ENCODE peak calls at places on chromosome 3, in four cellular contexts. Y, M, F and W are unnamed samples.

GRCh38 chr3:186818956-186819355 is 12.7 kb upstream of the RFC4 start:
- DNase-seq in Y (no peak), M (no peak), F (no peak), W (no peak)

GRCh38 chr3:47791193-47791855 is 9.6 kb upstream of the SMARCC1 start:
- DNase-seq in Y (no peak), M (no peak), F (no peak), W (no peak)

GRCh38 chr3:16550676-16551341 is 37.3 kb upstream of the RFTN1 start:
- DNase-seq in Y (peak; percentile 76), M (peak; percentile 81), F (peak; percentile 87), W (peak; percentile 75)

GRCh38 chr3:116161570-116162290 is 283.6 kb downstream of the LSAMP start:
- DNase-seq in Y (no peak), M (no peak), F (no peak), W (no peak)

GRCh38 chr3:179324270-179324754 is 1.5 kb downstream of the ZNF639 start:
- DNase-seq in Y (no peak), M (no peak), F (no peak), W (peak; percentile 24)

GRCh38 chr3:23002846-23003800 is 200.0 kb upstream of the UBE2E2 start:
- DNase-seq in Y (no peak), M (no peak), F (no peak), W (no peak)

GRCh38 chr3:168977696-168978374 is 685.7 kb downstream of the MECOM start:
- DNase-seq in Y (no peak), M (no peak), F (no peak), W (no peak)

GRCh38 chr3:129592362-129593150 is 13.9 kb downstream of the PLXND1 start:
- DNase-seq in Y (no peak), M (no peak), F (peak; percentile 77), W (no peak)

GRCh38 chr3:27746838-27747237 is 24.7 kb upstream of the EOMES start:
- DNase-seq in Y (no peak), M (no peak), F (no peak), W (no peak)

GRCh38 chr3:196073188-196073838 is 8.6 kb downstream of the TFRC start:
- DNase-seq in Y (peak; percentile 40), M (peak; percentile 50), F (peak; percentile 69), W (peak; percentile 75)

GRCh38 chr3:183309276-183309675 is 56.2 kb downstream of the B3GNT5 start:
- DNase-seq in Y (peak; percentile 19), M (no peak), F (no peak), W (no peak)

GRCh38 chr3:101351834-101352233 is 31.5 kb upstream of the IMPG2 start:
- DNase-seq in Y (no peak), M (no peak), F (no peak), W (no peak)

GRCh38 chr3:53223025-53223424 is 32.8 kb downstream of the TKT start:
- DNase-seq in Y (peak; percentile 20), M (no peak), F (peak; percentile 46), W (no peak)

GRCh38 chr3:30696901-30697300 is 90.5 kb downstream of the TGFBR2 start:
- DNase-seq in Y (no peak), M (no peak), F (no peak), W (no peak)

GRCh38 chr3:125061170-125061569 is 5.4 kb upstream of the HEG1 start:
- DNase-seq in Y (no peak), M (no peak), F (no peak), W (no peak)

GRCh38 chr3:22288756-22289155 is 537.7 kb upstream of the ZNF385D start:
- DNase-seq in Y (no peak), M (no peak), F (no peak), W (no peak)

GRCh38 chr3:148309390-148310035 is 388.2 kb upstream of the AGTR1 start:
- DNase-seq in Y (peak; percentile 46), M (no peak), F (peak; percentile 53), W (peak; percentile 6)

GRCh38 chr3:62379206-62379834 is 6.0 kb upstream of the FEZF2 start:
- DNase-seq in Y (no peak), M (no peak), F (peak; percentile 58), W (no peak)

GRCh38 chr3:137105277-137105977 is 147.6 kb downstream of the IL20RB start:
- DNase-seq in Y (peak; percentile 41), M (peak; percentile 19), F (no peak), W (peak; percentile 17)

GRCh38 chr3:102514241-102514640 is 79.4 kb downstream of the ZPLD1 start:
- DNase-seq in Y (no peak), M (no peak), F (no peak), W (no peak)

GRCh38 chr3:170117134-170117533 is 64.4 kb downstream of the PHC3 start:
- DNase-seq in Y (peak; percentile 5), M (no peak), F (no peak), W (no peak)

GRCh38 chr3:196803891-196804468 is 63.7 kb upstream of the SENP5 start:
- DNase-seq in Y (no peak), M (no peak), F (no peak), W (no peak)

GRCh38 chr3:42051384-42052131 is 39.6 kb upstream of the TRAK1 start:
- DNase-seq in Y (no peak), M (no peak), F (no peak), W (no peak)

GRCh38 chr3:149971403-149972075 is 844 bp upstream of the PFN2 start:
- DNase-seq in Y (peak; percentile 15), M (no peak), F (peak; percentile 85), W (peak; percentile 12)

GRCh38 chr3:107062787-107063186 is 314.5 kb upstream of the CCDC54 start:
- DNase-seq in Y (no peak), M (no peak), F (no peak), W (no peak)

GRCh38 chr3:148716657-148717056 is 19.0 kb downstream of the AGTR1 start:
- DNase-seq in Y (no peak), M (no peak), F (no peak), W (no peak)

GRCh38 chr3:20051123-20051806 is 11.0 kb downstream of the KAT2B start:
- DNase-seq in Y (no peak), M (no peak), F (no peak), W (peak; percentile 30)

GRCh38 chr3:38638354-38638753 is 11.1 kb downstream of the SCN5A start:
- DNase-seq in Y (no peak), M (no peak), F (no peak), W (no peak)

GRCh38 chr3:146218880-146219866 is 31.7 kb downstream of the PLSCR4 start:
- DNase-seq in Y (peak; percentile 6), M (no peak), F (no peak), W (peak; percentile 14)

GRCh38 chr3:188001052-188001567 is 152.8 kb upstream of the LPP start:
- DNase-seq in Y (no peak), M (no peak), F (no peak), W (no peak)

GRCh38 chr3:50516048-50516871 is 12.8 kb upstream of the CACNA2D2 start:
- DNase-seq in Y (peak; percentile 68), M (no peak), F (peak; percentile 77), W (peak; percentile 57)

GRCh38 chr3:122263058-122263457 is 62.0 kb upstream of the CSTA start:
- DNase-seq in Y (no peak), M (no peak), F (no peak), W (no peak)

GRCh38 chr3:75951941-75952340 is 166.6 kb upstream of the ZNF717 start:
- DNase-seq in Y (no peak), M (no peak), F (no peak), W (no peak)

GRCh38 chr3:35215525-35216500 is 423.5 kb upstream of the ARPP21 start:
- DNase-seq in Y (no peak), M (no peak), F (no peak), W (no peak)

GRCh38 chr3:176967525-176967924 is 229.8 kb downstream of the TBL1XR1 start:
- DNase-seq in Y (no peak), M (no peak), F (no peak), W (no peak)

GRCh38 chr3:184910664-184911063 is 98.7 kb downstream of the VPS8 start:
- DNase-seq in Y (no peak), M (no peak), F (no peak), W (no peak)

GRCh38 chr3:25427155-25428002 is 684 bp upstream of the RARB start:
- DNase-seq in Y (peak; percentile 42), M (no peak), F (no peak), W (no peak)

GRCh38 chr3:155553800-155554199 is 191.1 kb downstream of the PLCH1 start:
- DNase-seq in Y (peak; percentile 9), M (no peak), F (no peak), W (no peak)

GRCh38 chr3:148883163-148883562 is 18.1 kb downstream of the CPA3 start:
- DNase-seq in Y (no peak), M (no peak), F (no peak), W (no peak)

GRCh38 chr3:175743733-175744400 is 884.7 kb downstream of the NAALADL2 start:
- DNase-seq in Y (no peak), M (no peak), F (no peak), W (no peak)
- TF ChIP-seq HDAC2 in Y (no peak), M (no peak), F (no peak), W (no peak)

GRCh38 chr3:128072454-128073184 is 20.4 kb downstream of the SEC61A1 start:
- DNase-seq in Y (no peak), M (no peak), F (no peak), W (no peak)

GRCh38 chr3:128069271-128069670 is 17.0 kb downstream of the SEC61A1 start:
- DNase-seq in Y (no peak), M (no peak), F (no peak), W (no peak)

GRCh38 chr3:128073185-128073725 is 21.0 kb downstream of the SEC61A1 start:
- DNase-seq in Y (no peak), M (no peak), F (no peak), W (no peak)

GRCh38 chr3:128071771-128072453 is 19.7 kb downstream of the SEC61A1 start:
- DNase-seq in Y (no peak), M (no peak), F (no peak), W (no peak)

GRCh38 chr3:128070898-128071591 is 18.8 kb downstream of the SEC61A1 start:
- DNase-seq in Y (no peak), M (no peak), F (no peak), W (no peak)
- H3K9ac ChIP-seq in Y (no peak overlapping the region), M (no peak overlapping the region), F (no peak overlapping the region), W (no peak overlapping the region)

GRCh38 chr3:58009749-58010535 is 1.7 kb downstream of the FLNB start:
- DNase-seq in Y (no peak), M (no peak), F (no peak), W (peak; percentile 20)
- TF ChIP-seq ATF3 in Y (no peak), M (no peak), F (no peak), W (no peak)

GRCh38 chr3:133211449-133211848 is 173.3 kb downstream of the TMEM108 start:
- DNase-seq in Y (no peak), M (peak; percentile 78), F (no peak), W (no peak)
- TF ChIP-seq HDAC2 in Y (no peak), M (no peak), F (no peak), W (no peak)